ENCODE peak calls at places on chromosomes 6 and 20, in four cellular contexts. Y is fibroblast of lung, X is HCT116, P is PC-9. J is an unnamed sample.

GRCh38 chr20:51654495-51654894 is 112.0 kb upstream of the NFATC2 start:
- DNase-seq in X (no peak), P (no peak), Y (no peak), J (no peak)

GRCh38 chr20:47810686-47811347 is 25.5 kb upstream of the SULF2 start:
- DNase-seq in Y (no peak), X (no peak), P (no peak), J (no peak)

GRCh38 chr6:90197854-90198496 is 98.7 kb downstream of the BACH2 start:
- DNase-seq in P (no peak), Y (peak), X (no peak), J (no peak)

GRCh38 chr20:49507741-49508434 is 25.4 kb upstream of the KCNB1 start:
- DNase-seq in Y (no peak), X (no peak), P (no peak), J (no peak)

GRCh38 chr6:124679392-124679791 is 282.8 kb upstream of the RNF217 start:
- DNase-seq in P (no peak), X (no peak), Y (peak), J (no peak)

GRCh38 chr6:55773620-55774019 is 101.8 kb downstream of the BMP5 start:
- DNase-seq in P (no peak), Y (no peak), X (no peak), J (no peak)

GRCh38 chr6:142737368-142738060 is 207.5 kb downstream of the HIVEP2 start:
- DNase-seq in X (peak), Y (no peak), P (peak), J (no peak)

GRCh38 chr6:129598244-129599187 is 111.5 kb downstream of the ARHGAP18 start:
- DNase-seq in P (peak), X (peak), Y (peak), J (peak)

GRCh38 chr6:170111816-170112582 is 178.9 kb downstream of the DLL1 start:
- DNase-seq in Y (no peak), P (no peak), X (no peak), J (no peak)

GRCh38 chr20:24977336-24977735 is 15.2 kb downstream of the APMAP start:
- DNase-seq in Y (no peak), P (no peak), X (no peak), J (no peak)

GRCh38 chr20:20366551-20366895 is 1.4 kb upstream of the INSM1 start:
- DNase-seq in X (no peak), Y (no peak), P (no peak), J (no peak)

GRCh38 chr6:73580247-73581149 is 59.7 kb upstream of the EEF1A1 start:
- DNase-seq in Y (peak), X (peak), P (peak), J (no peak)

GRCh38 chr20:59866338-59866737 is 67.1 kb downstream of the SYCP2 start:
- DNase-seq in Y (no peak), X (no peak), P (no peak), J (no peak)

GRCh38 chr6:27867051-27867940 is 44.9 kb downstream of the OR2B2 start:
- DNase-seq in X (no peak), P (no peak), Y (peak), J (no peak)

GRCh38 chr20:34037121-34037520 is 43.4 kb downstream of the RALY start:
- DNase-seq in X (no peak), P (no peak), Y (no peak), J (no peak)

GRCh38 chr20:41048475-41049242 is 20.0 kb downstream of the TOP1 start:
- DNase-seq in P (no peak), Y (no peak), X (no peak), J (no peak)

GRCh38 chr6:111730835-111731234 is 125.2 kb upstream of the TRAF3IP2 start:
- DNase-seq in X (no peak), P (no peak), Y (peak), J (no peak)

GRCh38 chr6:121791396-121792315 is 356.2 kb downstream of the GJA1 start:
- DNase-seq in X (no peak), Y (no peak), P (no peak), J (peak)

GRCh38 chr6:41199427-41200246 is 1.3 kb downstream of the TREML2 start:
- DNase-seq in X (no peak), Y (no peak), P (no peak), J (no peak)

GRCh38 chr20:10521068-10521834 is 86.1 kb downstream of the SLX4IP start:
- DNase-seq in Y (peak), P (no peak), X (no peak), J (no peak)

GRCh38 chr6:90350689-90351554 is 54.3 kb upstream of the BACH2 start:
- DNase-seq in Y (no peak), X (no peak), P (no peak), J (no peak)

GRCh38 chr6:35019171-35019570 is 122.0 kb downstream of the TCP11 start:
- DNase-seq in X (no peak), P (no peak), Y (no peak), J (no peak)

GRCh38 chr6:74596586-74596985 is 609.3 kb downstream of the COL12A1 start:
- DNase-seq in Y (peak), X (no peak), P (no peak), J (no peak)

GRCh38 chr20:45629496-45630100 is at the start of gene WFDC10A:
- DNase-seq in P (peak), Y (peak), X (peak), J (peak)

GRCh38 chr6:26421259-26422144 is 18.8 kb upstream of the BTN3A3 start:
- DNase-seq in Y (peak), P (peak), X (peak), J (peak)

GRCh38 chr6:11317885-11318771 is 85.7 kb upstream of the NEDD9 start:
- DNase-seq in X (peak), Y (peak), P (peak), J (no peak)

GRCh38 chr6:144286503-144287393 is 1.6 kb downstream of the UTRN start:
- DNase-seq in X (no peak), P (peak), Y (peak), J (no peak)

GRCh38 chr6:105879902-105880547 is 206.1 kb upstream of the PRDM1 start:
- DNase-seq in Y (no peak), X (no peak), P (no peak), J (no peak)

GRCh38 chr6:786946-787763 is 94.2 kb upstream of the EXOC2 start:
- DNase-seq in P (no peak), X (peak), Y (no peak), J (no peak)

GRCh38 chr6:158687507-158687906 is 37.7 kb downstream of the SYTL3 start:
- DNase-seq in Y (no peak), P (no peak), X (no peak), J (no peak)

GRCh38 chr6:161481786-161482516 is 208.1 kb upstream of the AGPAT4 start:
- DNase-seq in Y (no peak), P (no peak), X (no peak), J (no peak)

GRCh38 chr20:41177636-41178035 is 40.3 kb downstream of the PLCG1 start:
- DNase-seq in X (peak), P (peak), Y (peak), J (no peak)

GRCh38 chr6:18053071-18053475 is 65.6 kb upstream of the KIF13A start:
- DNase-seq in P (peak), Y (no peak), X (no peak), J (no peak)

GRCh38 chr20:1630186-1630585 is 10.4 kb upstream of the SIRPB1 start:
- DNase-seq in P (no peak), X (no peak), Y (no peak), J (no peak)

GRCh38 chr20:1629321-1629720 is 9.5 kb upstream of the SIRPB1 start:
- DNase-seq in P (no peak), X (no peak), Y (no peak), J (no peak)

GRCh38 chr20:1626528-1627192 is 6.9 kb upstream of the SIRPB1 start:
- DNase-seq in Y (no peak), X (no peak), P (no peak), J (no peak)

GRCh38 chr20:1631309-1632227 is 11.8 kb upstream of the SIRPB1 start:
- DNase-seq in X (no peak), Y (peak), P (peak), J (no peak)

GRCh38 chr20:1628621-1629020 is 8.8 kb upstream of the SIRPB1 start:
- DNase-seq in X (no peak), Y (no peak), P (no peak), J (no peak)
- H3K27ac ChIP-seq in X (no peak), Y (no peak), P (no peak), J (no peak)

DNA sequence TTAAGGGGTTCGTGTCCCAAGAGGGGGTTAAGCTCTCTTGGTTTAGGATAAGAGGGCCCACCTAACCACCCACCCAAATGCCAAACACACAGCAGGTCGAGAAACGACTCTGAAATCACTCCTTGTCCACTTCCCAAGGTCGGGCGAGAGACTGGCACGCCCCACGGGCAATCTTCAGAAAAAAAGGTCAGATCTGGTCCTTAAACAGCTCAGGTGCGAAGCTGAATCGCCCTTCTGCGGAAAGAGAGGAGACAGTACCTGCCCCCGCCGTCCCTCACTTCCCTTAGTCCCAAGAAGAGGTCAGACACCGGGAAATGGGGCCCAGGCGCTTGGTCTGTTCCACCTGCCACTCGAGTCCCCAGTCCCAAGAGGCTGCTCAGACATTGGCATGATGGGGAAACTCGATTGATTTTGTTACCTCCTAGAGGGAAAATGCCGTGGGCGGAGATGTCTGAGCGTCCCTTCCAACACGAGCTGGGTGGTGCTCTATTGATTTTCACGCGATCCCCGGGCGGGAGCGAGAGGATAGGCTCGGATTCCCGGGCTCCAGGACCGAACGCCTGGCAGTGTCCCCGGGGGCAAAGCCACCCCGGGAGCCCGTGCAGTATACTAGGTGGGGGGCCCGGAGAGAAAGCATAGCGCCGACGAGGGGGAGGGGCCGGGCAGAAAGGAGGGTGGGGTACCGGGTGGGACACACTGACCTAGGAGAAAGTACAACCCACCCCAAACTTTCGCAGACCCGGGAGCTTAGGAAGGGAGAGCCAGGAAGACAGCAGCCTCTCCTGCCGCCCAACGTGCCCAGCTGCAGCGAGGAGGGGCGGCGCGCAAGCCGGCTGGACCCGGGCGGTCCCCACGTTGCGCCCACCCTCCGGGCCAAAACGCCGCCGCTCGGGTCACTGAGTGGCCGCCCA is 1.1 kb upstream of the SAMD5 start:
- DNase-seq in P (no peak), Y (peak), X (no peak), J (no peak)
- TF ChIP-seq EZH2 in P (no peak), Y (no peak), X (no peak), J (no peak)

GRCh38 chr6:138400326-138400725 is 3.7 kb upstream of the HEBP2 start:
- DNase-seq in Y (peak), P (no peak), X (no peak), J (no peak)

GRCh38 chr6:138393871-138394783 is 9.9 kb upstream of the HEBP2 start:
- DNase-seq in Y (no peak), X (no peak), P (no peak), J (no peak)

GRCh38 chr6:138397128-138397814 is 6.8 kb upstream of the HEBP2 start:
- DNase-seq in Y (peak), P (no peak), X (no peak), J (no peak)

GRCh38 chr6:138401960-138402832 is 1.8 kb upstream of the HEBP2 start:
- DNase-seq in X (no peak), P (no peak), Y (no peak), J (no peak)

GRCh38 chr6:138396709-138397108 is 7.3 kb upstream of the HEBP2 start:
- DNase-seq in Y (no peak), P (no peak), X (no peak), J (no peak)
- H3K4me3 ChIP-seq in Y (no peak), P (no peak), X (no peak), J (no peak)

GRCh38 chr20:58669287-58670006 is 18.4 kb downstream of the STX16 start:
- DNase-seq in Y (no peak), X (no peak), P (no peak), J (no peak)
- H3K27ac ChIP-seq in Y (no peak), X (no peak), P (no peak), J (no peak)

DNA sequence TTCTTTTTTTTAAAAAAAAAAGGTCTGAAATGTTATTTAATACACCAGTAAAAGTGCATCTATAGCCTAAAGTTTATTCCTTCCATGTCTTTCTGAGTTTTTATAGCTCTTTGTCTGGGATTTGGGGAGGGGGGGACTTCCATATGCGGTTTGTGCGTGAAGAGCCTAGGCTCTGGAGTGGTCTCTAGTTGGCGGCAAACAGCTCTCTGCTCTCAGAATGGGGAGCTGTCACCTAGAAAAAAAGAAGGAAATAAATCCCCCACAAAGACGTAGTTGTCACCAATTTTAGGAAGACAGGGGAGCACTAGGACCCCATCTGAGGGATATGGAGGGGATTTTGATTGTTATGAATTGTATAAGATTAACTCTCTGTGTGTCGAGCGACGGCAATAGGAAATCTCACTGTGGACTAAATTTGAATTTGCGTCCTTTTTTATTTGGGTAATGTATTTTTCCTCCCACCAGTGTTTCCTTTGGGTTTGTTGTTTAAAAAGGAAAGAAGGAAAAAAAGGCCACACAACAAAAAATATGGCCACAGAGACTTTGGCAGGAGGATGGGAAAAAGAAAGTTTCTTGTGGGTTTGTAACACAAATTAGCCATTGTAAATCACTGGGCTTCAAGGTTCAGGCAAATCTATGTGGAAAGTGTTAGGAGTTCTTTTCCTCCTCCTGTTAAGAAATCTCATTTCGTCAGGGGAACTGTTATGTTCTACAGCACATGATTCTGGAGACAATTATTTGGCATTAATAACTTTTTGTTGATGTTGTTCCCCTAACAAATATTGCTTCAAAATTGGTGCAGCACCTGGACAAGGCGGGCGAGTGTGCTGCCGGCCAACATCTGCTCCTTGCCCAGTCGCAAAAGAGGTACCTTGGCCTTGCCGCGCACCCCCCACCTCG is 7.5 kb downstream of the POU3F2 start:
- DNase-seq in P (no peak), Y (peak), X (no peak), J (no peak)
- TF ChIP-seq EZH2 in P (no peak), Y (no peak), X (no peak), J (no peak)

GRCh38 chr6:118708055-118708454 is 56.7 kb upstream of the CEP85L start:
- DNase-seq in X (no peak), P (no peak), Y (peak), J (no peak)

GRCh38 chr6:118710616-118711015 is 59.2 kb upstream of the CEP85L start:
- DNase-seq in Y (no peak), P (no peak), X (no peak), J (no peak)

GRCh38 chr6:118712955-118713354 is 61.6 kb upstream of the CEP85L start:
- DNase-seq in Y (peak), X (no peak), P (no peak), J (no peak)

GRCh38 chr6:118708736-118709135 is 57.3 kb upstream of the CEP85L start:
- DNase-seq in X (no peak), P (peak), Y (peak), J (no peak)

DNA sequence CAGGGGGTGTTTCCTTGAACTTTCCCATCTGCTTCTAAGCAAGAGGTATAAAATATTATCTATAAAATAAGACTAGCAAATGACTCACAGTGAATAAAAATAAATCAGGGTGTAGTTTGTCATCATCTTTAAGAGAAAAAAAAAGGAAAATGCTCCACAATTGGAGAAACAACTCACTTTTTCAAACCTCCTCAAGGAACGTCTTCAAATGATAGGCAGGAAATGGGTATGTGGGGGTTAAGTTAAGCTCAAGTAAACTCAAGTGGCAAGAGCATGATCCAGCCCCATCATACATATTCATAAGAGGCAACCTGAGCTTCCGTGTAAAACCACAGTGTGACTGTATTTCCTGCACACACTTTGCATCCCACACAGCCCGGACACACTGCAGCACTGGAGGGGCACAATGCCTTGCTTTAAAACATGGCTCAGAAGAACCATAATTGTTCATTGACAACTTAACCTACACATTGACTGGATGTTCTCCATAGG is 58.5 kb upstream of the CEP85L start:
- DNase-seq in P (peak), Y (peak), X (no peak), J (peak)
- H3K4me3 ChIP-seq in P (peak), Y (peak), X (no peak), J (peak)

GRCh38 chr6:25266425-25267135 is 12.6 kb upstream of the CARMIL1 start:
- DNase-seq in Y (peak), X (no peak), P (no peak), J (no peak)
- H3K27ac ChIP-seq in Y (no peak), X (no peak), P (no peak), J (no peak)

GRCh38 chr20:62477669-62478450 is 2.1 kb upstream of the GATA5 start:
- DNase-seq in X (no peak), P (no peak), Y (no peak), J (no peak)
- TF ChIP-seq EZH2 in X (no peak), P (no peak), Y (no peak), J (no peak)

GRCh38 chr6:5517781-5518180 is 256.5 kb downstream of the FARS2 start:
- DNase-seq in P (no peak), Y (no peak), X (no peak), J (no peak)

GRCh38 chr6:5520796-5521195 is 259.5 kb downstream of the FARS2 start:
- DNase-seq in Y (no peak), P (no peak), X (no peak), J (no peak)

GRCh38 chr6:5521322-5521721 is 260.0 kb downstream of the FARS2 start:
- DNase-seq in P (no peak), Y (no peak), X (no peak), J (no peak)

GRCh38 chr6:5516036-5516435 is 254.7 kb downstream of the FARS2 start:
- DNase-seq in Y (no peak), X (no peak), P (no peak), J (no peak)

DNA sequence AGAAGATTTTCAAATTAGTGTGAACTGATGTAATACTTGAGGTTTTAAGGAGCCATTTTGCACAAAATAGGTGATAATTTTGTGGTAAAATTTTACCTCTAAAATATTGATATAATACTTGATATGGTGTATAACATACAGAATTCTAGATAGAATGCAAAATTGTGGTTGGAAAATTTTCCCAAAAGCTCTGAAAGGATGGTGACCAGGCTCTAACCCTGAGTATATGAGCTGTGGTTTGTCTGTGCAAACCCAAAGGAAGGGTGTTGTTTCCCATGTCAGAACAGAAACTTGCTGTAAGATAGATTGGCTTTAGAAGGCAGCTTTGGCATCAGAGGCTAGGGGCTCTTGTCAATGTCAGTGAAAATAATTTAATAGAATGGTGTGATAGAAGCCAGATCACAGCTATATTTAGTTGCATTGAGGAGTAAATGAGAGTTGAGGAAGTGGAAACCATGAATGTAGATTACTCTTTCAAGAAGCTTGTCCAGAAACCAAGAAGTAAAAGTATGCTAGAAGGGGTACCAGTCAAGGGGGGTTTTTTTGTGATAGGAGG is 257.7 kb downstream of the FARS2 start:
- DNase-seq in Y (no peak), P (no peak), X (no peak), J (no peak)
- H3K4me3 ChIP-seq in Y (no peak), P (no peak), X (no peak), J (no peak)

GRCh38 chr6:148509789-148510581 is 167.3 kb downstream of the SASH1 start:
- DNase-seq in X (no peak), P (no peak), Y (peak), J (peak)

GRCh38 chr6:148507774-148508173 is 165.1 kb downstream of the SASH1 start:
- DNase-seq in X (no peak), Y (peak), P (no peak), J (no peak)

GRCh38 chr6:148508401-148509151 is 165.9 kb downstream of the SASH1 start:
- DNase-seq in P (no peak), Y (peak), X (no peak), J (no peak)

GRCh38 chr6:148513145-148514071 is 170.8 kb downstream of the SASH1 start:
- DNase-seq in Y (no peak), P (no peak), X (no peak), J (no peak)

GRCh38 chr6:148509152-148509571 is 166.5 kb downstream of the SASH1 start:
- DNase-seq in X (no peak), Y (peak), P (no peak), J (no peak)
- H3K27ac ChIP-seq in X (no peak), Y (peak), P (no peak), J (peak)